ENCODE peak calls at places on chromosome 11, in ten cellular contexts. V is activated T-cell treated with anti-CD3 and anti-CD28 coated beads for 4 hours, E is AG04450, I is HS-27A, D is sigmoid colon, N is naive B cell, G is T follicular helper cell, U is fibroblast of villous mesenchyme, W is aorta, H is iPS DF 6.9. K is an unnamed sample.

GRCh38 chr11:121391914-121392313 is 60.2 kb upstream of the SORL1 start:
- DNase-seq in G (no peak), H (no peak), I (no peak), D (no peak), N (no peak), E (no peak), W (no peak), V (no peak), U (no peak), K (no peak)

GRCh38 chr11:17516551-17517150 is 27.6 kb downstream of the USH1C start:
- DNase-seq in G (no peak), V (no peak), U (no peak), N (no peak), H (no peak), I (no peak), E (no peak), W (no peak), D (no peak), K (no peak)

GRCh38 chr11:7442588-7443215 is 42.6 kb upstream of the OLFML1 start:
- DNase-seq in U (peak; percentile 39), W (peak; percentile 86), N (peak; percentile 57), E (peak; percentile 2), G (peak; percentile 50), V (peak; percentile 58), H (peak; percentile 41), I (no peak), D (peak; percentile 77), K (peak; percentile 70)

GRCh38 chr11:37504066-37504611 is 906.1 kb upstream of the RAG2 start:
- DNase-seq in W (no peak), E (peak; percentile 55), D (no peak), H (no peak), I (peak; percentile 63), N (no peak), U (peak; percentile 83), G (no peak), V (no peak), K (no peak)

GRCh38 chr11:18791175-18792065 is at the start of gene PTPN5:
- DNase-seq in N (no peak), V (no peak), W (no peak), D (no peak), E (no peak), U (no peak), H (no peak), I (no peak), G (no peak), K (no peak)

GRCh38 chr11:64999478-64999877 is 2.7 kb upstream of the BATF2 start:
- DNase-seq in I (no peak), E (no peak), N (no peak), V (no peak), U (no peak), H (no peak), D (no peak), W (no peak), G (no peak), K (no peak)

GRCh38 chr11:125123947-125124633 is 12.7 kb upstream of the TMEM218 start:
- DNase-seq in E (no peak), H (peak; percentile 43), G (no peak), N (no peak), U (peak; percentile 57), D (no peak), V (no peak), I (no peak), W (no peak), K (peak; percentile 49)

GRCh38 chr11:9714540-9714939 is 50.7 kb downstream of the SWAP70 start:
- DNase-seq in U (no peak), D (no peak), E (no peak), H (no peak), V (no peak), I (no peak), G (no peak), N (no peak), W (no peak), K (no peak)

GRCh38 chr11:94147433-94147845 is 18.8 kb downstream of the PANX1 start:
- DNase-seq in H (no peak), V (no peak), U (no peak), I (no peak), N (no peak), W (no peak), E (no peak), D (no peak), G (no peak), K (no peak)

GRCh38 chr11:64742087-64742939 is 1.6 kb downstream of the RASGRP2 start:
- DNase-seq in N (no peak), W (no peak), E (no peak), D (no peak), I (no peak), V (no peak), U (peak; percentile 16), H (no peak), G (no peak), K (peak; percentile 34)

GRCh38 chr11:62804310-62805043 is 763 bp downstream of the NXF1 start:
- DNase-seq in H (no peak), I (no peak), W (no peak), N (no peak), V (no peak), U (peak; percentile 62), E (no peak), D (no peak), G (no peak), K (no peak)

GRCh38 chr11:127943763-127944162 is 643.6 kb downstream of the ETS1 start:
- DNase-seq in N (no peak), I (no peak), U (no peak), H (no peak), V (no peak), E (no peak), D (no peak), G (no peak), W (no peak), K (no peak)

GRCh38 chr11:8309311-8309710 is 45.6 kb upstream of the LMO1 start:
- DNase-seq in W (no peak), G (no peak), E (no peak), V (no peak), U (no peak), D (no peak), N (no peak), I (no peak), H (no peak), K (no peak)

GRCh38 chr11:119254239-119254638 is 48.1 kb downstream of the CBL start:
- DNase-seq in N (no peak), V (peak; percentile 29), W (no peak), H (no peak), D (no peak), G (no peak), E (no peak), U (no peak), I (no peak), K (no peak)

GRCh38 chr11:724733-725386 is 18.8 kb downstream of the EPS8L2 start:
- DNase-seq in W (no peak), G (no peak), D (no peak), I (no peak), U (no peak), V (no peak), E (no peak), N (no peak), H (no peak), K (no peak)

GRCh38 chr11:130906616-130907015 is 9.7 kb downstream of the SNX19 start:
- DNase-seq in V (no peak), I (no peak), N (no peak), D (no peak), H (no peak), E (no peak), U (no peak), W (no peak), G (no peak), K (no peak)

K was measured in heart right ventricle.